ENCODE peak calls at places on chromosomes 13 and 19, in seven cellular contexts. L is astrocyte of the spinal cord, G is neural crest cell, R is lower leg skin, C is suprapubic skin, E is progenitor cell of endocrine pancreas, Q is thoracic aorta. O is an unnamed sample.

GRCh38 chr19:3296446-3296845 is 69.9 kb upstream of the NFIC start:
- DNase-seq in L (no peak), G (no peak), E (no peak), Q (no peak), C (no peak), R (no peak), O (no peak)

GRCh38 chr19:29305268-29305667 is 92.3 kb upstream of the UQCRFS1 start:
- DNase-seq in E (no peak), R (no peak), C (no peak), L (no peak), G (no peak), Q (no peak), O (no peak)

GRCh38 chr19:29216021-29216420 is 3.1 kb upstream of the UQCRFS1 start:
- DNase-seq in E (no peak), G (no peak), R (no peak), C (no peak), Q (no peak), L (no peak), O (no peak)

GRCh38 chr13:113453962-113454361 is 674 bp upstream of the ADPRHL1 start:
- DNase-seq in L (peak), G (no peak), C (no peak), R (peak), Q (no peak), E (no peak), O (no peak)

GRCh38 chr13:25692156-25692555 is 320.4 kb downstream of the ATP8A2 start:
- DNase-seq in E (no peak), C (no peak), R (no peak), Q (no peak), L (no peak), G (no peak), O (no peak)

GRCh38 chr13:43544011-43544410 is 242.8 kb downstream of the ENOX1 start:
- DNase-seq in G (no peak), L (peak), E (no peak), C (no peak), Q (no peak), R (no peak), O (no peak)

GRCh38 chr13:64471916-64472315 is 2758.2 kb downstream of the PCDH9 start:
- DNase-seq in L (peak), Q (no peak), E (no peak), G (no peak), R (no peak), C (no peak), O (no peak)

GRCh38 chr13:65292488-65292901 is 1937.6 kb downstream of the PCDH9 start:
- DNase-seq in L (peak), Q (no peak), E (no peak), C (no peak), R (no peak), G (no peak), O (no peak)

GRCh38 chr19:29873024-29873800 is 61.4 kb downstream of the CCNE1 start:
- DNase-seq in E (peak), G (peak), Q (no peak), C (peak), R (peak), L (no peak), O (peak)

GRCh38 chr19:21321134-21321533 is 8.1 kb downstream of the ZNF708 start:
- DNase-seq in G (no peak), R (no peak), Q (no peak), L (no peak), E (no peak), C (no peak), O (peak)

GRCh38 chr19:17953316-17953801 is 13.5 kb upstream of the KCNN1 start:
- DNase-seq in E (no peak), L (no peak), C (no peak), R (no peak), G (no peak), Q (no peak), O (no peak)

GRCh38 chr19:1725100-1726064 is 27.9 kb upstream of the ONECUT3 start:
- DNase-seq in E (peak), R (no peak), L (peak), G (peak), Q (no peak), C (no peak), O (peak)

GRCh38 chr13:36130542-36131214 is 504 bp downstream of the DCLK1 start:
- DNase-seq in R (no peak), Q (no peak), L (peak), G (peak), E (peak), C (peak), O (no peak)

GRCh38 chr13:31159306-31159705 is 2.4 kb downstream of the HSPH1 start:
- DNase-seq in G (no peak), R (no peak), C (no peak), Q (no peak), L (no peak), E (no peak), O (peak)

GRCh38 chr13:92967923-92968322 is 258.7 kb upstream of the GPC6 start:
- DNase-seq in C (no peak), L (peak), Q (no peak), E (no peak), R (no peak), G (no peak), O (no peak)

GRCh38 chr13:42524487-42525034 is 49.4 kb upstream of the TNFSF11 start:
- DNase-seq in Q (no peak), E (no peak), R (no peak), G (no peak), L (no peak), C (no peak), O (no peak)

GRCh38 chr13:114284680-114285079 is 3.3 kb downstream of the UPF3A start:
- DNase-seq in C (peak), L (no peak), R (no peak), G (no peak), Q (no peak), E (no peak), O (no peak)

GRCh38 chr13:50400035-50400726 is 384.9 kb downstream of the KCNRG start:
- DNase-seq in C (no peak), G (no peak), R (no peak), E (no peak), L (no peak), Q (no peak), O (no peak)

GRCh38 chr19:17332677-17333581 is 1.7 kb downstream of the ANO8 start:
- DNase-seq in R (no peak), E (no peak), L (peak), G (no peak), Q (no peak), C (peak), O (peak)

GRCh38 chr13:20814224-20814910 is 40.6 kb upstream of the EEF1AKMT1 start:
- DNase-seq in Q (peak), G (no peak), C (peak), E (no peak), R (peak), L (peak), O (no peak)

GRCh38 chr13:100608906-100609305 is 20.3 kb upstream of the GGACT start:
- DNase-seq in L (no peak), E (no peak), R (no peak), Q (no peak), C (no peak), G (no peak), O (peak)

GRCh38 chr13:22749626-22750025 is 431.2 kb upstream of the SGCG start:
- DNase-seq in L (no peak), E (no peak), G (no peak), R (no peak), Q (no peak), C (no peak), O (no peak)

GRCh38 chr19:17680235-17680722 is 7.9 kb downstream of the UNC13A start:
- DNase-seq in L (peak), Q (peak), E (no peak), G (peak), R (peak), C (peak), O (peak)

GRCh38 chr19:3068071-3068470 is 5.8 kb upstream of the TLE5 start:
- DNase-seq in G (no peak), Q (no peak), R (no peak), E (peak), L (no peak), C (no peak), O (no peak)

GRCh38 chr19:38685666-38686529 is 38.4 kb downstream of the ACTN4 start:
- DNase-seq in C (peak), L (peak), R (no peak), Q (no peak), G (no peak), E (no peak), O (peak)

GRCh38 chr13:25678398-25678797 is 306.6 kb downstream of the ATP8A2 start:
- DNase-seq in C (no peak), Q (no peak), L (no peak), R (no peak), G (no peak), E (no peak), O (peak)

GRCh38 chr13:75482070-75482819 is at the start of gene TBC1D4:
- DNase-seq in E (peak), Q (peak), R (peak), L (peak), C (peak), G (peak), O (peak)

DNA sequence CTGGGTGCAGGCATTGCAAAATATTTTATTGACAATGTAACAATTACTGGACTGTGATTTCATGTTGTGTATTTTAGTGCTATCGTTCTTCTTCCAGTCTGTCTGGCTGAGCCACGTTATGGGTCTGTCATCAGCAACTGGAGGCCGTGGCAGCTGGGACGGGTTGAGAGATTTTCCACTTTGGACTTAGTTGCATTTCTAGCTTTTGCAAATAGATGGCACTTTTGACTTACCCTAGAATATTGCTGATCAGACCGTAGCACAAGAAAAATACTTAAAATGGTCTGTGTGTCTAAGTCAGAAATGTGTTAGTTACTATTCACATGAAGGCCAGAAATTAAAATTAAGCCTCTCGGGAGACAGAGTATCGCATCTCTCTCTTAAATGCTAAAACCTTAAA is 211.1 kb downstream of the TEX29 start:
- DNase-seq in G (no peak), E (no peak), R (no peak), C (no peak), Q (no peak), L (no peak), O (no peak)
- TF ChIP-seq CTCF in G (peak), E (peak), R (no peak), C (no peak), Q (no peak), L (no peak), O (no peak)

DNA sequence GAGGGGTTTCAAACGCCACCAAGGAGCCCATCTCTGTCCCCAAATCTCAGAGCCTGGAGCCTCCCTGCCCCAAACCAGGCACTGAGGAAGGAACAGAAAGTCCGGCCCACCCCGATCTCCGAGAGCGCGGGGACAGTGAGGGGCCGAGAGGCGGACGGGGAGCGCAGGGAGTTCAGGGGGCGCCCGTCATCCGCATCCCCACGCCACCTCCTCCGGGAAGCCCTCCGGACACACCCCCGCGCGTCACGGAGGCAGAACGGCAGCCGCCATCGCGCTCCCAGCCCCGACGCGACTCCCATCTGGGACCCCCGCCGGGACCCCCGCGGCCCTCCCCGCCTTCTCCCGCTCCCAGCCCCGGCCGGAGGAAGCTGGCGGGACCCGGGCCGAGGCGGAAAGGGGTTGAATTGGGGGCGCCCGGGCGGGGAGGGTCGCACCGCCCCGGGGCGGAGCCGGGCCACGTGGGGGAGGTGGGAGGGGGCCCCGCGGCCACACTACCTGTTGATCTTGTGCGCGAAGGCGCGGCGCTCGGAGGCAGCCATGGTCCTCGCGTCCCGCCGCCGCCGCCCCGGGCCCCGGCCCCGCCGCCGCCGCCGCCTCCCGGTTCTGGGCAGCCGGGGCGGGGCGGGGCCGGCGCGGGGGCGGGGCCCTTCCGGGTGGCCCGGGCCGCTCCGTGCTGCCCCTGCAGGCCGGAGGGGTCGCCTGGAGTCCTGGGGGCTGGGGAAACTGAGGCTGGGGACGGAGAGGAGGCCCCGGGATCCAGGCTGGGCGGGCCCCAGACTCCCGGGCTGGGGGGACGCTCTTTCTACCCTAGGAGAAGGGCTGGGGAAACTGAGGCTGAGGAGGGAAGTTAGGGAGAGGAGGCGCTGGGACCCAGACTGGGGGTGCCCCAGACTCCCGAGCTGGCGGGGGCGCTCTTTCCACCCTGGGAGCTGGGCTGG is at the start of gene DOCK6:
- DNase-seq in G (peak), E (peak), C (no peak), Q (no peak), R (no peak), L (no peak), O (peak)
- TF ChIP-seq CTCF in G (peak), E (peak), C (no peak), Q (peak), R (no peak), L (peak), O (peak)

GRCh38 chr19:36687214-36688056 is at the start of gene ZNF567:
- DNase-seq in E (peak), R (peak), Q (peak), G (peak), C (peak), L (peak), O (peak)
- TF ChIP-seq CTCF in E (peak), R (no peak), Q (no peak), G (no peak), C (no peak), L (no peak), O (no peak)

DNA sequence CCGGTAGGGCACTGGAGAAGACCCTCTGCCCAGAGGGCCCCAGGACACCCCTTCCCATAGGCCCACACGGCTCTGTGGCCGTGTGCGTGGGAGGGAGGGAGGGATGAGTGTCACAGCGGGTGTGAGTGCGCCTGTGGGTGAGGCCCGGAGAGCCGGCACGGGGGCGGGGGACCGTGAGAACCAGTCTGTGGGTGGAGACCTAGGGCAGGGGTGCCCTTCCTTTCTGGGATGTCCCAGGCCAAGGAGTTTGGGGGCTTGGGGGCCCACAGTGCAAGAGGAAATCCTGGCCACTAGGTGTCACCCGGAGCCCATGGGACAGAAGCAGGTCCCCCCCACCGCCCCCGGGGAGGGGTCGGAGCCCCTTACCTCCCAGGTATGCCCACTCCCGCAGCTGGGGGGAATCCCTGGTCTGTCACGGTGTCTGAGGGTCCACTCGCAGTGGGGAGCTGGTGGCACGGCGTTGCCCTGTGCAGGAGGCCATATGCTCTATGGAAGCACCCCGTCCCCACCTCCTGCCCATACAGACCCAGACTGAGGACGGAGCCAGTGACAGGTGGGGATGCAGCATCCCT is 16.0 kb upstream of the SLC7A10 start:
- DNase-seq in C (peak), E (no peak), G (no peak), Q (no peak), L (no peak), R (no peak), O (peak)
- TF ChIP-seq CTCF in C (peak), E (peak), G (peak), Q (peak), L (peak), R (no peak), O (peak)

GRCh38 chr19:55462722-55463121 is 1.3 kb upstream of the ISOC2 start:
- DNase-seq in E (no peak), Q (no peak), C (no peak), L (no peak), R (no peak), G (no peak), O (no peak)

GRCh38 chr19:55460670-55461258 is 678 bp downstream of the ISOC2 start:
- DNase-seq in E (peak), C (peak), G (peak), L (peak), R (peak), Q (peak), O (peak)

GRCh38 chr19:55463583-55464031 is 944 bp downstream of the C19orf85 start:
- DNase-seq in L (no peak), C (no peak), R (no peak), Q (no peak), E (no peak), G (no peak), O (no peak)

GRCh38 chr19:55461259-55461973 is at the start of gene ISOC2:
- DNase-seq in C (peak), R (peak), Q (peak), E (peak), L (peak), G (peak), O (peak)

GRCh38 chr19:55461974-55462628 is 659 bp upstream of the ISOC2 start:
- DNase-seq in Q (no peak), L (peak), G (no peak), E (no peak), C (no peak), R (no peak), O (no peak)
- TF ChIP-seq CTCF in Q (no peak), L (no peak), G (no peak), E (no peak), C (no peak), R (no peak), O (no peak)

DNA sequence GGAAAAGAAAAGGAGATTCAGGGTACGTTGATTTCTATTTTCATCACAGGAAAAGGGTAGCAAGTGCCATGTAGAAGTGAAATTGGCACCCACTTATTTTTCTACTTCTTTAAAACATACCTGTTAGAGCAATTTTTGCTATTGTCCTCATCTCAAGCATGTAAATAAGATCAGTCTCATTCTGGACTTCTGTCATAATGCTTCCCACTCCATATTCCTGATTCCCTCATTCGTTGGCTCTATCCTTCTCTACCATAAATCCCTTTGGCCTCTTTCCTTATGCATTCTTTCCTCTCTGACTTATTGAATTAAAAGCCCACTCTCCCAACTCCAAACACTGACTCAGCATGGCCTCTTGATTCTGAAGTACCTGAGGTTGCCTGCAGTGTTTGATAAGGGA is 465.7 kb downstream of the SLITRK6 start:
- DNase-seq in E (no peak), L (no peak), C (no peak), G (no peak), R (no peak), Q (no peak), O (no peak)
- TF ChIP-seq CTCF in E (no peak), L (no peak), C (no peak), G (no peak), R (no peak), Q (no peak), O (no peak)

GRCh38 chr19:54728167-54728566 is 3.9 kb downstream of the KIR3DL3 start:
- DNase-seq in E (no peak), C (no peak), Q (no peak), G (no peak), R (peak), L (no peak), O (no peak)

GRCh38 chr19:54724142-54724541 is at the start of gene KIR3DL3:
- DNase-seq in G (no peak), L (no peak), E (no peak), R (no peak), C (no peak), Q (no peak), O (no peak)

GRCh38 chr19:54725321-54725720 is 1.1 kb downstream of the KIR3DL3 start:
- DNase-seq in G (no peak), L (no peak), C (no peak), E (no peak), Q (no peak), R (peak), O (no peak)

GRCh38 chr19:54727562-54727961 is 3.3 kb downstream of the KIR3DL3 start:
- DNase-seq in R (peak), E (no peak), C (no peak), G (no peak), L (no peak), Q (no peak), O (no peak)

DNA sequence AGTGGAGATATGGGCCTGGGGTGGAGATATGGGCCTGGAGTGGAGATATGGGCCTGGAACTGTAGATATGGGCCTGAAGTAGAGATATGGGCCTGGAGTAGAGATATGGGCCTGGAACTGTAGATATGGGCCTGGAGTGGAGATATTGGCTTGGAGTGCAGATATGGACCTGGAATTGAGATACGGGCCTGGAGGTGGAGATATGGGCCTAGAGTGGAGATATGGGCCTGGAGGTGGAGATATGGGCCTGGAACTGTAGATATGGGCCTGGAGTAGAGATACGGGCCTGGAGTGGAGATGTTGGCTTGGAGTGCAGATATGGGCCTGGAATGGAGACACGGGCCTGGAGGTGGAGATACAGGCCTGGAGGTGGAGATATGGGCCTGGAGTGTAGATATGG is 402 bp downstream of the KIR3DL3 start:
- DNase-seq in R (peak), L (no peak), Q (no peak), G (no peak), C (no peak), E (no peak), O (no peak)
- TF ChIP-seq CTCF in R (no peak), L (no peak), Q (no peak), G (no peak), C (no peak), E (no peak), O (no peak)

GRCh38 chr19:14949876-14950275 is 8.6 kb downstream of the OR7C2 start:
- DNase-seq in C (no peak), L (no peak), Q (no peak), R (no peak), G (no peak), E (no peak), O (no peak)
- TF ChIP-seq CTCF in C (no peak), L (no peak), Q (no peak), R (no peak), G (no peak), E (no peak), O (no peak)